ENCODE peak calls at places on chromosome 16, in five cellular contexts. One of them, this sample, is unnamed.

GRCh38 chr16:17270683-17271109 is 200.1 kb downstream of the XYLT1 start:
- DNase-seq in HAP-1: no peak
- DNase-seq in A172: no peak
- DNase-seq in A549: no peak
- DNase-seq in GM20000: no peak
- DNase-seq in this sample: no peak

GRCh38 chr16:24297375-24297774 is 41.2 kb downstream of the CACNG3 start:
- DNase-seq in A172: no peak
- DNase-seq in A549: no peak
- DNase-seq in GM20000: no peak
- DNase-seq in HAP-1: no peak
- DNase-seq in this sample: no peak

GRCh38 chr16:14527411-14528044 is 102.5 kb downstream of the PARN start:
- DNase-seq in A172: no peak
- DNase-seq in A549: peak; percentile 39
- DNase-seq in GM20000: no peak
- DNase-seq in HAP-1: no peak
- DNase-seq in this sample: no peak

GRCh38 chr16:89001117-89002027 is 24.4 kb upstream of the CBFA2T3 start:
- DNase-seq in GM20000: no peak
- DNase-seq in A549: no peak
- DNase-seq in A172: no peak
- DNase-seq in HAP-1: no peak
- DNase-seq in this sample: no peak

GRCh38 chr16:28495795-28496749 is 1.6 kb downstream of the APOBR start:
- DNase-seq in HAP-1: no peak
- DNase-seq in A549: no peak
- DNase-seq in GM20000: no peak
- DNase-seq in A172: no peak
- DNase-seq in this sample: no peak

GRCh38 chr16:49356728-49357488 is 16.7 kb upstream of the C16orf78 start:
- DNase-seq in A549: no peak
- DNase-seq in A172: no peak
- DNase-seq in GM20000: no peak
- DNase-seq in HAP-1: no peak
- DNase-seq in this sample: no peak

GRCh38 chr16:17161034-17161433 is 309.7 kb downstream of the XYLT1 start:
- DNase-seq in A549: no peak
- DNase-seq in HAP-1: no peak
- DNase-seq in GM20000: no peak
- DNase-seq in A172: no peak
- DNase-seq in this sample: no peak

GRCh38 chr16:11315499-11315898 is 29.8 kb upstream of the RMI2 start:
- DNase-seq in A172: peak; percentile 95
- DNase-seq in HAP-1: peak; percentile 41
- DNase-seq in GM20000: no peak
- DNase-seq in A549: peak; percentile 38
- DNase-seq in this sample: peak; percentile 99

GRCh38 chr16:4351880-4352279 is 759 bp upstream of the PAM16 start:
- DNase-seq in A172: no peak
- DNase-seq in HAP-1: no peak
- DNase-seq in GM20000: no peak
- DNase-seq in A549: no peak
- DNase-seq in this sample: no peak

This sample was measured in ACHN.